ENCODE peak calls at places on chromosome 2, in nine cellular contexts. One of them, this sample, is unnamed.

GRCh38 chr2:120622886-120623753 is 112.5 kb upstream of the GLI2 start:
- DNase-seq in activated CD8-positive, alpha-beta memory T cell treated with anti-CD3 and anti-CD28 coated beads, Interleukin-2, amount 50 U/mL, for 48 hours: no peak
- DNase-seq in foreskin keratinocyte: no peak
- DNase-seq in activated CD4-positive, alpha-beta T cell treated with anti-CD3 and anti-CD28 coated beads for 36 hours: no peak
- DNase-seq in Kasumi-1: no peak
- DNase-seq in NCI-H510A: no peak
- DNase-seq in SJSA1: no peak
- DNase-seq in activated CD4-positive, alpha-beta memory T cell treated with anti-CD3 and anti-CD28 coated beads for 36 hours: no peak
- DNase-seq in stimulated activated CD8-positive, alpha-beta memory T cell treated with anti-CD3 and anti-CD28 coated beads, Interleukin-12 subunit alpha, Interleukin-12 subunit beta, amount 100 ng/mL, for 1 hour: no peak
- DNase-seq in this sample: no peak

GRCh38 chr2:97774425-97774824 is 61.0 kb downstream of the ZAP70 start:
- DNase-seq in activated CD4-positive, alpha-beta T cell treated with anti-CD3 and anti-CD28 coated beads for 36 hours: no peak
- DNase-seq in activated CD8-positive, alpha-beta memory T cell treated with anti-CD3 and anti-CD28 coated beads, Interleukin-2, amount 50 U/mL, for 48 hours: no peak
- DNase-seq in Kasumi-1: peak
- DNase-seq in SJSA1: no peak
- DNase-seq in activated CD4-positive, alpha-beta memory T cell treated with anti-CD3 and anti-CD28 coated beads for 36 hours: no peak
- DNase-seq in foreskin keratinocyte: no peak
- DNase-seq in NCI-H510A: no peak
- DNase-seq in stimulated activated CD8-positive, alpha-beta memory T cell treated with anti-CD3 and anti-CD28 coated beads, Interleukin-12 subunit alpha, Interleukin-12 subunit beta, amount 100 ng/mL, for 1 hour: no peak
- DNase-seq in this sample: peak

GRCh38 chr2:237818066-237818473 is 19.5 kb downstream of the RBM44 start:
- DNase-seq in activated CD4-positive, alpha-beta memory T cell treated with anti-CD3 and anti-CD28 coated beads for 36 hours: no peak
- DNase-seq in stimulated activated CD8-positive, alpha-beta memory T cell treated with anti-CD3 and anti-CD28 coated beads, Interleukin-12 subunit alpha, Interleukin-12 subunit beta, amount 100 ng/mL, for 1 hour: no peak
- DNase-seq in NCI-H510A: no peak
- DNase-seq in foreskin keratinocyte: peak
- DNase-seq in activated CD8-positive, alpha-beta memory T cell treated with anti-CD3 and anti-CD28 coated beads, Interleukin-2, amount 50 U/mL, for 48 hours: no peak
- DNase-seq in activated CD4-positive, alpha-beta T cell treated with anti-CD3 and anti-CD28 coated beads for 36 hours: no peak
- DNase-seq in Kasumi-1: no peak
- DNase-seq in SJSA1: no peak
- DNase-seq in this sample: no peak

GRCh38 chr2:39228413-39229209 is 15.2 kb downstream of the CDKL4 start:
- DNase-seq in Kasumi-1: no peak
- DNase-seq in SJSA1: no peak
- DNase-seq in activated CD8-positive, alpha-beta memory T cell treated with anti-CD3 and anti-CD28 coated beads, Interleukin-2, amount 50 U/mL, for 48 hours: no peak
- DNase-seq in activated CD4-positive, alpha-beta memory T cell treated with anti-CD3 and anti-CD28 coated beads for 36 hours: peak
- DNase-seq in NCI-H510A: no peak
- DNase-seq in foreskin keratinocyte: no peak
- DNase-seq in activated CD4-positive, alpha-beta T cell treated with anti-CD3 and anti-CD28 coated beads for 36 hours: peak
- DNase-seq in stimulated activated CD8-positive, alpha-beta memory T cell treated with anti-CD3 and anti-CD28 coated beads, Interleukin-12 subunit alpha, Interleukin-12 subunit beta, amount 100 ng/mL, for 1 hour: no peak
- DNase-seq in this sample: peak

GRCh38 chr2:234164499-234165409 is 114.3 kb downstream of the SPP2 start:
- DNase-seq in activated CD4-positive, alpha-beta T cell treated with anti-CD3 and anti-CD28 coated beads for 36 hours: peak
- DNase-seq in stimulated activated CD8-positive, alpha-beta memory T cell treated with anti-CD3 and anti-CD28 coated beads, Interleukin-12 subunit alpha, Interleukin-12 subunit beta, amount 100 ng/mL, for 1 hour: peak
- DNase-seq in foreskin keratinocyte: no peak
- DNase-seq in activated CD8-positive, alpha-beta memory T cell treated with anti-CD3 and anti-CD28 coated beads, Interleukin-2, amount 50 U/mL, for 48 hours: no peak
- DNase-seq in SJSA1: no peak
- DNase-seq in Kasumi-1: no peak
- DNase-seq in activated CD4-positive, alpha-beta memory T cell treated with anti-CD3 and anti-CD28 coated beads for 36 hours: peak
- DNase-seq in NCI-H510A: no peak
- DNase-seq in this sample: no peak

GRCh38 chr2:174777334-174777733 is 13.1 kb upstream of the CHRNA1 start:
- DNase-seq in NCI-H510A: no peak
- DNase-seq in activated CD4-positive, alpha-beta memory T cell treated with anti-CD3 and anti-CD28 coated beads for 36 hours: no peak
- DNase-seq in SJSA1: no peak
- DNase-seq in Kasumi-1: no peak
- DNase-seq in activated CD8-positive, alpha-beta memory T cell treated with anti-CD3 and anti-CD28 coated beads, Interleukin-2, amount 50 U/mL, for 48 hours: no peak
- DNase-seq in foreskin keratinocyte: no peak
- DNase-seq in stimulated activated CD8-positive, alpha-beta memory T cell treated with anti-CD3 and anti-CD28 coated beads, Interleukin-12 subunit alpha, Interleukin-12 subunit beta, amount 100 ng/mL, for 1 hour: no peak
- DNase-seq in activated CD4-positive, alpha-beta T cell treated with anti-CD3 and anti-CD28 coated beads for 36 hours: no peak
- DNase-seq in this sample: no peak

GRCh38 chr2:88170472-88170892 is 336 bp downstream of the THNSL2 start:
- DNase-seq in foreskin keratinocyte: no peak
- DNase-seq in NCI-H510A: no peak
- DNase-seq in stimulated activated CD8-positive, alpha-beta memory T cell treated with anti-CD3 and anti-CD28 coated beads, Interleukin-12 subunit alpha, Interleukin-12 subunit beta, amount 100 ng/mL, for 1 hour: no peak
- DNase-seq in SJSA1: peak
- DNase-seq in Kasumi-1: no peak
- DNase-seq in activated CD4-positive, alpha-beta T cell treated with anti-CD3 and anti-CD28 coated beads for 36 hours: no peak
- DNase-seq in activated CD8-positive, alpha-beta memory T cell treated with anti-CD3 and anti-CD28 coated beads, Interleukin-2, amount 50 U/mL, for 48 hours: no peak
- DNase-seq in activated CD4-positive, alpha-beta memory T cell treated with anti-CD3 and anti-CD28 coated beads for 36 hours: no peak
- DNase-seq in this sample: no peak

GRCh38 chr2:216696751-216697560 is 1.6 kb upstream of the IGFBP5 start:
- DNase-seq in foreskin keratinocyte: no peak
- DNase-seq in NCI-H510A: no peak
- DNase-seq in activated CD4-positive, alpha-beta T cell treated with anti-CD3 and anti-CD28 coated beads for 36 hours: no peak
- DNase-seq in stimulated activated CD8-positive, alpha-beta memory T cell treated with anti-CD3 and anti-CD28 coated beads, Interleukin-12 subunit alpha, Interleukin-12 subunit beta, amount 100 ng/mL, for 1 hour: no peak
- DNase-seq in SJSA1: no peak
- DNase-seq in Kasumi-1: peak
- DNase-seq in activated CD4-positive, alpha-beta memory T cell treated with anti-CD3 and anti-CD28 coated beads for 36 hours: no peak
- DNase-seq in activated CD8-positive, alpha-beta memory T cell treated with anti-CD3 and anti-CD28 coated beads, Interleukin-2, amount 50 U/mL, for 48 hours: no peak
- DNase-seq in this sample: no peak

GRCh38 chr2:172704072-172704936 is 31.3 kb upstream of the RAPGEF4 start:
- DNase-seq in SJSA1: no peak
- DNase-seq in activated CD4-positive, alpha-beta memory T cell treated with anti-CD3 and anti-CD28 coated beads for 36 hours: no peak
- DNase-seq in NCI-H510A: no peak
- DNase-seq in Kasumi-1: peak
- DNase-seq in foreskin keratinocyte: no peak
- DNase-seq in activated CD8-positive, alpha-beta memory T cell treated with anti-CD3 and anti-CD28 coated beads, Interleukin-2, amount 50 U/mL, for 48 hours: no peak
- DNase-seq in activated CD4-positive, alpha-beta T cell treated with anti-CD3 and anti-CD28 coated beads for 36 hours: no peak
- DNase-seq in stimulated activated CD8-positive, alpha-beta memory T cell treated with anti-CD3 and anti-CD28 coated beads, Interleukin-12 subunit alpha, Interleukin-12 subunit beta, amount 100 ng/mL, for 1 hour: no peak
- DNase-seq in this sample: peak

GRCh38 chr2:18219676-18220075 is 340.8 kb downstream of the RDH14 start:
- DNase-seq in activated CD4-positive, alpha-beta memory T cell treated with anti-CD3 and anti-CD28 coated beads for 36 hours: no peak
- DNase-seq in stimulated activated CD8-positive, alpha-beta memory T cell treated with anti-CD3 and anti-CD28 coated beads, Interleukin-12 subunit alpha, Interleukin-12 subunit beta, amount 100 ng/mL, for 1 hour: no peak
- DNase-seq in Kasumi-1: no peak
- DNase-seq in SJSA1: no peak
- DNase-seq in activated CD8-positive, alpha-beta memory T cell treated with anti-CD3 and anti-CD28 coated beads, Interleukin-2, amount 50 U/mL, for 48 hours: no peak
- DNase-seq in activated CD4-positive, alpha-beta T cell treated with anti-CD3 and anti-CD28 coated beads for 36 hours: no peak
- DNase-seq in foreskin keratinocyte: no peak
- DNase-seq in NCI-H510A: no peak
- DNase-seq in this sample: no peak

GRCh38 chr2:71608441-71608840 is 155.1 kb downstream of the DYSF start:
- DNase-seq in SJSA1: no peak
- DNase-seq in activated CD4-positive, alpha-beta T cell treated with anti-CD3 and anti-CD28 coated beads for 36 hours: no peak
- DNase-seq in stimulated activated CD8-positive, alpha-beta memory T cell treated with anti-CD3 and anti-CD28 coated beads, Interleukin-12 subunit alpha, Interleukin-12 subunit beta, amount 100 ng/mL, for 1 hour: no peak
- DNase-seq in activated CD8-positive, alpha-beta memory T cell treated with anti-CD3 and anti-CD28 coated beads, Interleukin-2, amount 50 U/mL, for 48 hours: peak
- DNase-seq in foreskin keratinocyte: no peak
- DNase-seq in activated CD4-positive, alpha-beta memory T cell treated with anti-CD3 and anti-CD28 coated beads for 36 hours: no peak
- DNase-seq in NCI-H510A: no peak
- DNase-seq in Kasumi-1: no peak
- DNase-seq in this sample: no peak

GRCh38 chr2:107584577-107584976 is 242.1 kb upstream of the RGPD4 start:
- DNase-seq in stimulated activated CD8-positive, alpha-beta memory T cell treated with anti-CD3 and anti-CD28 coated beads, Interleukin-12 subunit alpha, Interleukin-12 subunit beta, amount 100 ng/mL, for 1 hour: no peak
- DNase-seq in Kasumi-1: no peak
- DNase-seq in activated CD4-positive, alpha-beta memory T cell treated with anti-CD3 and anti-CD28 coated beads for 36 hours: no peak
- DNase-seq in activated CD8-positive, alpha-beta memory T cell treated with anti-CD3 and anti-CD28 coated beads, Interleukin-2, amount 50 U/mL, for 48 hours: no peak
- DNase-seq in SJSA1: no peak
- DNase-seq in activated CD4-positive, alpha-beta T cell treated with anti-CD3 and anti-CD28 coated beads for 36 hours: no peak
- DNase-seq in NCI-H510A: no peak
- DNase-seq in foreskin keratinocyte: no peak
- DNase-seq in this sample: no peak

GRCh38 chr2:120551540-120551939 is 184.1 kb upstream of the GLI2 start:
- DNase-seq in foreskin keratinocyte: no peak
- DNase-seq in stimulated activated CD8-positive, alpha-beta memory T cell treated with anti-CD3 and anti-CD28 coated beads, Interleukin-12 subunit alpha, Interleukin-12 subunit beta, amount 100 ng/mL, for 1 hour: no peak
- DNase-seq in activated CD4-positive, alpha-beta T cell treated with anti-CD3 and anti-CD28 coated beads for 36 hours: no peak
- DNase-seq in SJSA1: no peak
- DNase-seq in NCI-H510A: no peak
- DNase-seq in Kasumi-1: peak
- DNase-seq in activated CD8-positive, alpha-beta memory T cell treated with anti-CD3 and anti-CD28 coated beads, Interleukin-2, amount 50 U/mL, for 48 hours: no peak
- DNase-seq in activated CD4-positive, alpha-beta memory T cell treated with anti-CD3 and anti-CD28 coated beads for 36 hours: no peak
- DNase-seq in this sample: no peak

This sample was measured in SHP77 treated with DMSO at 0.1 percent for 48 hours.